ENCODE peak calls at places on chromosomes 3 and 15, in four cellular contexts. V is fibroblast of lung, Y is MM.1S, S is fibroblast of pulmonary artery. E is an unnamed sample.

GRCh38 chr15:90009301-90010063 is 8.4 kb downstream of the ZNF710 start:
- DNase-seq in Y (no peak), V (no peak), S (no peak), E (no peak)

GRCh38 chr15:92839696-92840095 is 60.4 kb upstream of the CHD2 start:
- DNase-seq in S (no peak), V (no peak), Y (peak), E (no peak)

GRCh38 chr15:70722266-70723123 is 40.9 kb downstream of the UACA start:
- DNase-seq in Y (peak), S (peak), V (peak), E (no peak)

GRCh38 chr3:190552969-190553759 is 39.3 kb downstream of the IL1RAP start:
- DNase-seq in Y (no peak), V (no peak), S (no peak), E (no peak)

GRCh38 chr3:126441256-126441880 is 34.3 kb downstream of the ZXDC start:
- DNase-seq in V (no peak), Y (no peak), S (no peak), E (no peak)

GRCh38 chr3:188734395-188734794 is 437.4 kb upstream of the TPRG1 start:
- DNase-seq in S (no peak), V (no peak), Y (no peak), E (no peak)

GRCh38 chr15:70140543-70141375 is 43.0 kb upstream of the TLE3 start:
- DNase-seq in V (no peak), S (peak), Y (peak), E (no peak)

GRCh38 chr15:39312984-39313383 is 267.9 kb upstream of the THBS1 start:
- DNase-seq in S (peak), V (no peak), Y (no peak), E (no peak)

GRCh38 chr15:73838795-73839565 is 34.4 kb upstream of the TBC1D21 start:
- DNase-seq in S (peak), Y (no peak), V (no peak), E (no peak)

GRCh38 chr3:193816656-193817311 is 223.8 kb downstream of the OPA1 start:
- DNase-seq in S (peak), V (peak), Y (no peak), E (no peak)

GRCh38 chr3:196868297-196868661 is 559 bp downstream of the SENP5 start:
- DNase-seq in V (peak), Y (peak), S (peak), E (no peak)

GRCh38 chr15:57169643-57170042 is 206.7 kb upstream of the CGNL1 start:
- DNase-seq in V (no peak), Y (no peak), S (no peak), E (no peak)

GRCh38 chr3:116871905-116872304 is 162.3 kb downstream of the TUSC7 start:
- DNase-seq in S (no peak), V (no peak), Y (no peak), E (no peak)

GRCh38 chr3:138675393-138675792 is 66.8 kb downstream of the FAIM start:
- DNase-seq in S (peak), Y (no peak), V (peak), E (no peak)

GRCh38 chr3:182118081-182118480 is 406.4 kb downstream of the SOX2 start:
- DNase-seq in V (no peak), Y (no peak), S (no peak), E (peak)

GRCh38 chr3:23805881-23806321 is at the start of gene UBE2E1:
- DNase-seq in Y (peak), V (peak), S (peak), E (no peak)

GRCh38 chr3:171508206-171508605 is 48.0 kb upstream of the TNIK start:
- DNase-seq in V (no peak), Y (no peak), S (no peak), E (no peak)

GRCh38 chr3:52218454-52218853 is 7.0 kb downstream of the TLR9 start:
- DNase-seq in Y (no peak), S (no peak), V (no peak), E (no peak)

GRCh38 chr3:187909871-187910270 is 164.6 kb upstream of the BCL6 start:
- DNase-seq in S (no peak), Y (no peak), V (no peak), E (no peak)

GRCh38 chr15:71424765-71425164 is 309.5 kb downstream of the THSD4 start:
- DNase-seq in S (no peak), Y (no peak), V (peak), E (no peak)

GRCh38 chr3:53594276-53594675 is 99.9 kb downstream of the CACNA1D start:
- DNase-seq in V (no peak), Y (no peak), S (no peak), E (no peak)

GRCh38 chr3:16937421-16937820 is 52.7 kb downstream of the PLCL2 start:
- DNase-seq in V (no peak), Y (no peak), S (no peak), E (no peak)

GRCh38 chr15:42092666-42093445 is 1.5 kb downstream of the PLA2G4D start:
- DNase-seq in V (no peak), S (no peak), Y (no peak), E (no peak)

GRCh38 chr15:88040516-88040915 is 216.0 kb downstream of the NTRK3 start:
- DNase-seq in S (no peak), V (no peak), Y (no peak), E (no peak)

GRCh38 chr3:107911337-107912000 is 179.4 kb downstream of the CD47 start:
- DNase-seq in S (no peak), V (no peak), Y (peak), E (no peak)
- TF ChIP-seq CTCF in S (no peak), V (no peak), Y (no peak), E (no peak)

DNA sequence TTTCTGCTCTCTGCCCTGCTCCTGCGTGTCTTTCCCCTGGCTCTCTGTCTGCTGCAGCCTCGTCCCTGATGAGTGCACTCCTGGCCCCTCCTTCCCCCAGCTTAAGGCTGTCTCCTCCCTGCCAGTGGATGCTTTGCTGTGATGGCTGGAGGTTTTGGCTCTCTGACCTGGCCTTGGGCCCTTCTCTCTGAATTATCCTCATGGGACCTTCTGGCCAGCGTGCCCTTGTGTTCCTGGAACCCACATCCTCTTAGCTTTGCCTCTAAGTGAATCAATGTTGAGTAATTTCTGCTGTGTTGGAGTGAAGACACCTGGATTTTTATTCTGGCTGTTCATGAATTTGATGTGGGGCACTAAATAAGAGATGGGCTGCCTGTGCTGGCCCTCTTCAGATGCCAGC is 9.8 kb upstream of the TNFAIP8L3 start:
- DNase-seq in Y (no peak), V (peak), S (peak), E (no peak)
- H3K4me3 ChIP-seq in Y (no peak), V (no peak), S (no peak), E (no peak)

DNA sequence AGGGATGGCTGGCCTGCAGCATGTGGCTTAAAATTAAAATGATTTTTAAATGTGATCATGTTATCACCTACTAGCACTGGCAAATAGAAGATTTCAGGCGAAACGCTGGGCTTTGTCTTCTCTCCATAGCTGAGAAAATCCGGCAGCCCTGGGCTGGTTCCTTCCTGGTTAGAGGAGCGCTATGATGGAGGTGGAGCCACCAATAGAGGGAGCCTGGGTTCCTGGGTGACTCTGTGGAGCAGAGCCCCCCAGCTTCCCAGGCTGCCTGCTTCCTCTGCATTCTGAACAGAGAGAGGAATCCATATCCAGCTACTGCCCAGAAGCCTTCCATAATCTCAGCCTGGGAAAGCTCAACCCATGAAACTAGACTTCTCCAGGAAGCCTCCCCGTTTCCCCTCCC is 32.6 kb upstream of the IQSEC1 start:
- DNase-seq in S (no peak), V (no peak), Y (no peak), E (no peak)
- TF ChIP-seq CTCF in S (no peak), V (no peak), Y (no peak), E (peak)

GRCh38 chr3:129068291-129068886 is 7.8 kb downstream of the GP9 start:
- DNase-seq in Y (peak), S (peak), V (no peak), E (no peak)
- H3K4me3 ChIP-seq in Y (peak), S (peak), V (no peak), E (peak)

DNA sequence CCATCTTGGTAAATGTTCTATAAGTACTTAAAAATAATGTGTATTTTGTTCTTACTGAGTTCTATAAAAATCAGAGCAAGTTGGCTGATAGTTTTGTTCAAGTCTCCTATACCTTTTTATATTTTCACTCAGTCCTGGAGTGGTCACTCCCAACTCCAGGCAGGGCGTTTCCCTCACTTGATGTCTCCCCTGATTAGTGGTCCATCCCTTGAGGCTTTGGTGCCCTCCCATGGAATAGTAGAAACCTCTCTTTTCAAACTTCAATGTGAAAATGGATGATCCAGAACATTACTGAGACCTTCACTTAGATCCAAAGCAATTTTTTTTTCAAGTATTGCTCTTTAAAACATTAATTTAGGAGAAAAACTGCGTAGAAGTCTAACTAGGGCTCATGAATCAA is 25.0 kb upstream of the SCN10A start:
- DNase-seq in Y (no peak), V (peak), S (no peak), E (no peak)
- TF ChIP-seq CTCF in Y (no peak), V (peak), S (peak), E (no peak)

GRCh38 chr3:134794950-134795775 is at the start of gene EPHB1:
- DNase-seq in V (peak), S (peak), Y (peak), E (peak)
- H3K4me3 ChIP-seq in V (peak), S (peak), Y (peak), E (peak)

GRCh38 chr15:52180196-52180835 is 10.9 kb downstream of the GNB5 start:
- DNase-seq in Y (peak), S (no peak), V (no peak), E (no peak)

GRCh38 chr15:52181938-52182780 is 9.0 kb downstream of the GNB5 start:
- DNase-seq in V (no peak), S (no peak), Y (no peak), E (no peak)

GRCh38 chr15:52180851-52181450 is 10.2 kb downstream of the GNB5 start:
- DNase-seq in V (no peak), Y (no peak), S (no peak), E (no peak)

GRCh38 chr15:52178765-52179164 is 12.4 kb downstream of the GNB5 start:
- DNase-seq in S (no peak), V (no peak), Y (no peak), E (no peak)

DNA sequence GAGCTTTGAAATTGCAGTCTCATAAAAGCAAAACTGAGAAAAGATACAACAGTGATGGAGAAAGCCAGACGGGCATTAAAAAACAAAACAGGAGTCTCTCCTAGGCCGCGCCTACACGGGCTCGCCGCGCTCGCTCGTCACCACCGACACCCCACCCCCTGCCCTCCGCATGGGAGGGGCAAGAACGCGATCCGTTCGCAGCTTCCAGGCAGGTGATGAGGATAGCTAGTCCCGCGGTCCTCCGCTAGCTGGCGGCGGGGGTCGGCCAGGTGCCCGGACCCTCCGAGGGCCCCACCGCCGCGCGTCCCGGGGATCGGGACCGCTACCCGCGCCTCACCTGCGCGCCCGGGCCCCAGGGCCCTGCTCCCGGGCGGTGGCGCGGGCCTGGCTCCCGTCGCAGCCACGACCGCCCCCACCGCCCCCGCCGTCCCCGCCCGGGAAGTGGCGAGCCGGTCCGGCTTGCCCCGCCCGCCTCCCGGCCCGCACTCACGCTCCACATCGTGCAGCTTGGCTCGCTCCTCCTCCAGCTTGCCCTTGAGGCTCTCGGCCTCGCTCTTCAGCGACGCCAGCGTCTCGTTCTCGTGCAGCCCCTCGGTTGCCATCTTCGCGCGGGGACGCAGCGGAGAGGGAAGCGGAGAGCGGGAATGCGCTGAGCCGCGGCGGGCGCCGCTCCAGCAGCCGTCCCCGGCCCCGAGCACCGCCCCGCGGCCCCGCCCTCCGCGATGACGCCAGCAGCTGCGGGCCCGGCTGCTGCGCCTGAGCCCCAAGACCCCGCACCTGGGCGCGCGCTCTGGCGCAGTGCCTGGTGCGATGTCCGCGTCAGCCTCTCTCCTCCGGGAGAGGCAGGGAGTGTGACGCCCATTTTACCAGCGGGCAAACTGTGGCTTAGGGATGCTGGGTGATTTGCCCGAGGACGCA is 11.7 kb downstream of the GNB5 start:
- DNase-seq in S (peak), Y (peak), V (peak), E (peak)
- TF ChIP-seq CTCF in S (no peak), Y (no peak), V (no peak), E (no peak)

GRCh38 chr3:25782636-25782937 is 656 bp downstream of the NGLY1 start:
- DNase-seq in S (no peak), V (no peak), Y (no peak), E (no peak)

GRCh38 chr3:25780618-25781017 is 2.6 kb downstream of the NGLY1 start:
- DNase-seq in V (no peak), S (no peak), Y (no peak), E (no peak)

GRCh38 chr3:25782938-25783660 is at the start of gene NGLY1:
- DNase-seq in Y (peak), V (peak), S (peak), E (peak)

GRCh38 chr3:25781145-25781757 is 2.0 kb downstream of the NGLY1 start:
- DNase-seq in V (no peak), Y (no peak), S (no peak), E (no peak)

DNA sequence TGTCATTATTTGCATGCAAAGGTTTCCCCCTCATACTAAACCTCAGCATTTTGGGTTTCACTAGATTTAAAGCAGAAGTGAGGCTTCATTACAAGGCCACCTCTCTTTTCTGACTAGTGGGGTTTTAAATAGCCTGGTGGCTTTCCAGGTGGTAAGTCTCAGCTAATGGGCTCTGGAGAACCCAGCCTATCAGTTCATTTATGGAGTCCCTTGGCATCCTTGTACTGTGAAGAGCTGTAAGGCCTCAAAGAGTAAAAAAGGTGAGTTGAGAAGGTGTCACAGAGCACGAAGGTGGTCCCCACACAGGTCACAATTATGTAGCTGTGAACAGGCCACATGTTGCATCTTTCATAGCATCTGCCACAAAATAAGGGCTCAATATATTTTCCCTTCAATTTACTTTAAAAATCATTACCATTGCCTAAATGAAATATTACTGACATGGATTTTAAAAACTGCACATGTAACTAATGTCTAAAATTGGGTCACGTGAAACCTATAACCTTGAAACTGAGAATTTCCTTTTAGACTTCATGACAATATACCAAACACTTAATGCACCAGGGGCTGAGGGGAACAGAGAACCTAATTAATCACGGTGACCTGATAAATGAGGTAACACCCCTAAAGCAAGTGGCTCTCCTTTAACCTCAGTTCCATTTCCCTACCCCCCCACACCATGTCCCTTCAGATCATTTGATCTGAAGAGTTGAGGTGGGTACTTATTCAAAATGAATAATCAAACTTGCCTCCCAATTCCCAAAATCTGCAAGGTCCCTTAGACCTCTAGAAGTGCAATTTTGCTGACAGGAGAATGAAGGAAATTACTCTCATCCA is 1.3 kb downstream of the NGLY1 start:
- DNase-seq in Y (no peak), S (no peak), V (no peak), E (no peak)
- H3K4me3 ChIP-seq in Y (peak), S (peak), V (peak), E (peak)

E was measured in kidney epithelial cell.